ENCODE peak calls at places on chromosomes 5 and 9, in nine cellular contexts. D is left colon; I is activated CD8-positive, alpha-beta memory T cell treated with anti-CD3 and anti-CD28 coated beads for 48 hours; J is kidney epithelial cell; N is DMS153; G is right atrium auricular region; Z is naive thymus-derived CD4-positive, alpha-beta T cell; X is NCI-H2029 treated with DMSO at 0.1 percent for 48 hours; Q is iPS-NIHi11. B is an unnamed sample.

GRCh38 chr9:105150991-105151685 is 93.3 kb upstream of the SLC44A1 start:
- DNase-seq in X (no peak), Z (no peak), I (no peak), J (peak), D (no peak), Q (no peak), N (no peak), G (no peak), B (no peak)

GRCh38 chr5:68432682-68433081 is 217.1 kb downstream of the PIK3R1 start:
- DNase-seq in X (no peak), G (no peak), J (no peak), N (no peak), I (no peak), Q (no peak), D (no peak), Z (no peak), B (no peak)

GRCh38 chr5:134975078-134975715 is 7.5 kb downstream of the CATSPER3 start:
- DNase-seq in N (no peak), I (no peak), J (no peak), X (no peak), D (no peak), G (no peak), Z (no peak), Q (no peak), B (no peak)

GRCh38 chr5:142881076-142881466 is 110.9 kb downstream of the ARHGAP26 start:
- DNase-seq in I (no peak), N (no peak), X (no peak), Q (peak), J (no peak), Z (no peak), D (no peak), G (no peak), B (no peak)

GRCh38 chr5:150142800-150143724 is 12.6 kb downstream of the PDGFRB start:
- DNase-seq in I (no peak), J (peak), Q (no peak), G (peak), X (no peak), N (no peak), Z (no peak), D (peak), B (peak)

GRCh38 chr5:22504411-22504810 is 348.7 kb downstream of the CDH12 start:
- DNase-seq in G (no peak), Q (no peak), I (no peak), J (no peak), Z (no peak), X (no peak), D (no peak), N (no peak), B (no peak)

GRCh38 chr9:38715684-38716083 is 4.2 kb downstream of the FAM240B start:
- DNase-seq in Q (no peak), Z (no peak), G (no peak), I (no peak), N (no peak), X (no peak), D (no peak), J (no peak), B (no peak)

GRCh38 chr5:115720888-115721287 is 95.1 kb upstream of the TMED7 start:
- DNase-seq in J (no peak), G (no peak), X (no peak), I (no peak), N (no peak), Q (no peak), D (no peak), Z (no peak), B (no peak)

GRCh38 chr9:72428329-72428728 is 63.3 kb upstream of the ZFAND5 start:
- DNase-seq in I (no peak), Q (no peak), J (no peak), D (no peak), X (no peak), G (no peak), N (no peak), Z (no peak), B (no peak)

GRCh38 chr9:91100878-91101450 is 260.8 kb downstream of the AUH start:
- DNase-seq in J (no peak), D (no peak), G (peak), Z (no peak), Q (no peak), N (no peak), I (no peak), X (no peak), B (peak)

GRCh38 chr9:84076359-84076758 is 95.8 kb downstream of the RMI1 start:
- DNase-seq in X (no peak), Q (no peak), Z (no peak), G (no peak), N (no peak), J (no peak), I (no peak), D (peak), B (no peak)

GRCh38 chr5:145793574-145793973 is 41.6 kb downstream of the PRELID2 start:
- DNase-seq in D (no peak), I (no peak), X (no peak), Q (no peak), G (no peak), Z (no peak), J (no peak), N (no peak), B (no peak)

GRCh38 chr9:72948906-72949582 is 3.8 kb downstream of the ALDH1A1 start:
- DNase-seq in N (no peak), D (no peak), X (no peak), I (no peak), Q (no peak), G (no peak), Z (no peak), J (no peak), B (no peak)

GRCh38 chr5:21711854-21712752 is 1141.0 kb downstream of the CDH12 start:
- DNase-seq in X (no peak), J (no peak), I (no peak), G (no peak), N (no peak), Z (no peak), Q (no peak), D (no peak), B (no peak)

GRCh38 chr5:152514827-152515397 is 109.8 kb upstream of the NMUR2 start:
- DNase-seq in G (no peak), Z (no peak), I (no peak), D (no peak), Q (peak), N (no peak), X (peak), J (no peak), B (no peak)

GRCh38 chr5:169020102-169020501 is 280.8 kb downstream of the SLIT3 start:
- DNase-seq in G (no peak), Z (no peak), J (no peak), N (no peak), D (no peak), Q (peak), X (no peak), I (no peak), B (no peak)

B was measured in ureter.